ENCODE peak calls at places on chromosomes 2 and 18, in five cellular contexts. V is H4; S is ureter; T is activated naive CD8-positive, alpha-beta T cell treated with anti-CD3 and anti-CD28 coated beads for 36 hours; H is transverse colon. X is an unnamed sample.
A peak's percentile ranks its signal among the peaks of the same experiment; 100 is the strongest.

GRCh38 chr18:49467019-49467563 is 6.6 kb upstream of the DYM start:
- DNase-seq in V (no peak), S (no peak), T (no peak), H (no peak), X (no peak)

GRCh38 chr2:205720451-205720902 is 38.2 kb downstream of the NRP2 start:
- DNase-seq in V (no peak), S (no peak), T (no peak), H (no peak), X (no peak)

GRCh38 chr2:191675807-191676667 is 1.9 kb upstream of the NABP1 start:
- DNase-seq in V (peak; percentile 31), S (no peak), T (peak; percentile 57), H (peak; percentile 69), X (peak; percentile 51)

GRCh38 chr2:240629419-240629967 is 4.2 kb downstream of the GPR35 start:
- DNase-seq in V (no peak), S (no peak), T (no peak), H (peak; percentile 4), X (no peak)

GRCh38 chr2:107419191-107419590 is 407.5 kb upstream of the RGPD4 start:
- DNase-seq in V (no peak), S (no peak), T (no peak), H (no peak), X (no peak)

GRCh38 chr2:43100883-43101662 is 125.3 kb downstream of the ZFP36L2 start:
- DNase-seq in V (no peak), S (no peak), T (no peak), H (no peak), X (no peak)

GRCh38 chr2:22536131-22536530 is 848.8 kb upstream of the KLHL29 start:
- DNase-seq in V (peak; percentile 3), S (no peak), T (no peak), H (no peak), X (no peak)

GRCh38 chr2:224885836-224886547 is 156.3 kb downstream of the DOCK10 start:
- DNase-seq in V (no peak), S (no peak), T (no peak), H (no peak), X (no peak)

GRCh38 chr2:130744287-130745117 is 10.8 kb upstream of the AMER3 start:
- DNase-seq in V (no peak), S (no peak), T (no peak), H (peak; percentile 54), X (peak; percentile 67)

GRCh38 chr18:71209944-71210343 is 921.1 kb downstream of the SOCS6 start:
- DNase-seq in V (no peak), S (no peak), T (no peak), H (no peak), X (no peak)

GRCh38 chr2:161975062-161975812 is 98.8 kb downstream of the DPP4 start:
- DNase-seq in V (no peak), S (no peak), T (no peak), H (no peak), X (no peak)

GRCh38 chr2:189086710-189087109 is 92.9 kb downstream of the COL5A2 start:
- DNase-seq in V (no peak), S (no peak), T (no peak), H (no peak), X (no peak)

GRCh38 chr2:112480540-112481049 is 1.4 kb upstream of the TTL start:
- DNase-seq in V (no peak), S (no peak), T (peak; percentile 14), H (peak; percentile 13), X (peak; percentile 22)

GRCh38 chr18:27363918-27364317 is 178.8 kb upstream of the CHST9 start:
- DNase-seq in V (peak; percentile 31), S (no peak), T (no peak), H (no peak), X (no peak)

GRCh38 chr2:14944562-14945346 is 312.2 kb downstream of the LRATD1 start:
- DNase-seq in V (peak; percentile 69), S (no peak), T (no peak), H (no peak), X (no peak)

GRCh38 chr2:240869109-240869955 is 708 bp downstream of the AGXT start:
- DNase-seq in V (no peak), S (no peak), T (no peak), H (no peak), X (no peak)

GRCh38 chr18:6729247-6730091 is at the start of gene ARHGAP28:
- DNase-seq in V (peak; percentile 95), S (peak; percentile 70), T (peak; percentile 38), H (peak; percentile 60), X (peak; percentile 76)

GRCh38 chr2:118968031-118968430 is 26.0 kb downstream of the MARCO start:
- DNase-seq in V (no peak), S (no peak), T (no peak), H (no peak), X (no peak)

GRCh38 chr2:33342171-33342570 is 134.3 kb upstream of the RASGRP3 start:
- DNase-seq in V (no peak), S (no peak), T (no peak), H (no peak), X (no peak)